ENCODE peak calls at places on chromosomes 2 and 18, in eight cellular contexts. M is lower lobe of right lung, C is AG10803, F is choroid plexus epithelial cell, K is foreskin fibroblast, J is thoracic aorta, E is HCT116, Y is ovary. Q is an unnamed sample.

GRCh38 chr2:231708773-231709635 is 679 bp downstream of the PTMA start:
- DNase-seq in M (peak; percentile 81), C (peak; percentile 37), F (peak; percentile 55), K (peak; percentile 69), J (no peak), E (no peak), Y (peak; percentile 66), Q (peak; percentile 70)

GRCh38 chr2:221602938-221603337 is 30.8 kb upstream of the EPHA4 start:
- DNase-seq in M (no peak), C (no peak), F (no peak), K (no peak), J (no peak), E (no peak), Y (no peak), Q (no peak)

GRCh38 chr18:39841133-39842041 is 2113.6 kb upstream of the PIK3C3 start:
- DNase-seq in M (peak; percentile 51), C (peak; percentile 51), F (peak; percentile 92), K (peak; percentile 91), J (no peak), E (peak; percentile 28), Y (peak; percentile 56), Q (peak; percentile 23)

GRCh38 chr2:136238214-136238551 is 120.2 kb upstream of the CXCR4 start:
- DNase-seq in M (no peak), C (peak; percentile 15), F (peak; percentile 30), K (peak; percentile 4), J (no peak), E (no peak), Y (no peak), Q (no peak)

GRCh38 chr18:30454920-30455319 is 587.6 kb downstream of the DSC3 start:
- DNase-seq in M (no peak), C (no peak), F (no peak), K (no peak), J (no peak), E (no peak), Y (no peak), Q (no peak)

GRCh38 chr2:237322564-237322963 is 91.4 kb downstream of the COL6A3 start:
- DNase-seq in M (no peak), C (no peak), F (no peak), K (no peak), J (no peak), E (peak; percentile 37), Y (no peak), Q (peak; percentile 60)

GRCh38 chr2:60581461-60582282 is 28.2 kb upstream of the BCL11A start:
- DNase-seq in M (peak; percentile 85), C (peak; percentile 34), F (peak; percentile 50), K (peak; percentile 82), J (no peak), E (no peak), Y (peak; percentile 42), Q (peak; percentile 56)

GRCh38 chr2:56456791-56457190 is 273.0 kb downstream of the CCDC85A start:
- DNase-seq in M (peak; percentile 54), C (no peak), F (no peak), K (no peak), J (no peak), E (no peak), Y (no peak), Q (no peak)

GRCh38 chr2:68230246-68231060 is 21.9 kb downstream of the PPP3R1 start:
- DNase-seq in M (no peak), C (peak; percentile 35), F (peak; percentile 54), K (no peak), J (no peak), E (no peak), Y (no peak), Q (no peak)

GRCh38 chr2:68913359-68913758 is 39.3 kb downstream of the GKN2 start:
- DNase-seq in M (no peak), C (no peak), F (no peak), K (no peak), J (no peak), E (no peak), Y (no peak), Q (no peak)

GRCh38 chr2:437180-437579 is 149.3 kb upstream of the ALKAL2 start:
- DNase-seq in M (no peak), C (no peak), F (no peak), K (no peak), J (no peak), E (no peak), Y (no peak), Q (no peak)
- H3K4me3 ChIP-seq in M (no peak overlapping the region), C (no peak overlapping the region), F (no peak overlapping the region), K (no peak overlapping the region), J (no peak overlapping the region), E (no peak overlapping the region), Y (no peak overlapping the region), Q (no peak overlapping the region)

GRCh38 chr2:121096611-121097010 is 188.4 kb downstream of the TFCP2L1 start:
- DNase-seq in M (no peak), C (no peak), F (no peak), K (no peak), J (no peak), E (no peak), Y (no peak), Q (no peak)

GRCh38 chr2:121102949-121103348 is 182.1 kb downstream of the TFCP2L1 start:
- DNase-seq in M (no peak), C (no peak), F (no peak), K (no peak), J (no peak), E (no peak), Y (no peak), Q (no peak)

GRCh38 chr2:121101093-121101715 is 183.8 kb downstream of the TFCP2L1 start:
- DNase-seq in M (no peak), C (no peak), F (no peak), K (no peak), J (no peak), E (no peak), Y (no peak), Q (no peak)

GRCh38 chr2:121098556-121098955 is 186.4 kb downstream of the TFCP2L1 start:
- DNase-seq in M (no peak), C (no peak), F (no peak), K (no peak), J (no peak), E (no peak), Y (no peak), Q (no peak)

GRCh38 chr2:121099329-121100318 is 185.4 kb downstream of the TFCP2L1 start:
- DNase-seq in M (peak; percentile 66), C (no peak), F (no peak), K (peak; percentile 43), J (no peak), E (peak; percentile 18), Y (no peak), Q (no peak)
- TF ChIP-seq CTCF in M (no peak), C (peak; percentile 48), F (peak; percentile 46), K (peak; percentile 25), J (no peak), E (peak; percentile 81), Y (no peak), Q (peak; percentile 11)

DNA sequence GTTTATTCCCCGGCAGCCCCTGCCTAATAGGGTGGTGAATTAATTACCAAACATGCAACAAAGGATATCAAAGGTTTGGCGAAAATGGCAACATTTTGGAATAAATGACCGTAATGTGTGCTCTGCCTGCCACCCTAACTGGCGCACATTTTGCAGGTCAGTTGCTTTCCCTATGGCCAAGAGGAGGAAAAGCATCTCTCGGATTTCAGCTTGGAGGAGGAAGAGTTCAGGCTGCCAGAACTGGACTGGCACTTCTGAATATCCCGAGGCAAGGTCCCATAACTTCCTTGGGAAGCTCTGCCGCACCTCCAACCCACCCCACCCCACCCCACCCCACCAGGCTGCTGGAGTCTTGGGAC is 37.1 kb downstream of the SLC25A52 start:
- DNase-seq in M (no peak), C (no peak), F (no peak), K (peak; percentile 3), J (no peak), E (no peak), Y (no peak), Q (no peak)
- H3K4me3 ChIP-seq in M (peak overlapping the region; percentile 60), C (no peak overlapping the region), F (no peak overlapping the region), K (no peak overlapping the region), J (peak overlapping the region; percentile 85), E (no peak overlapping the region), Y (peak overlapping the region; percentile 38), Q (peak overlapping the region; percentile 88)

DNA sequence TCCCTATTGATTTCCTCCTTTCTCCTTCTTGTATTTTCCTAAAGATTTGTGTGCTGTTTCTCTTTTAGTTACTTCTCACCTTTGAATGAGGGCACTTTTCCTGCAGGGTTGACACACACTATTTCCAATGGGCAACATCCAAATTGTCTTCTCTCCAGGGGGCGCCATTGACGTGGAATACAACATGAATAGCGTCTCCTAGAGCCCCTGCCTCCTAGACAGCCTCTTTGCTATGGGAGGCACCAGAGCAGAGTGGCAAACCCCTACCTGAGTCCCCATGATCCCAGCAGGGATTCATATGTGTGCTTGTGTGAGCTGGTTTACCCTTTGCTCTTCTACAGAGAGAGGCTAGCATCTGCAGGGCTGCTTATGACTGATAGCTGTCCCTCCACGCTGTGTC is 61.3 kb upstream of the ITSN2 start:
- DNase-seq in M (peak; percentile 55), C (peak; percentile 29), F (peak; percentile 75), K (peak; percentile 59), J (no peak), E (peak; percentile 48), Y (peak; percentile 71), Q (peak; percentile 66)
- TF ChIP-seq CTCF in M (peak; percentile 64), C (peak; percentile 59), F (peak; percentile 77), K (peak; percentile 48), J (no peak), E (peak; percentile 59), Y (no peak), Q (peak; percentile 54)

DNA sequence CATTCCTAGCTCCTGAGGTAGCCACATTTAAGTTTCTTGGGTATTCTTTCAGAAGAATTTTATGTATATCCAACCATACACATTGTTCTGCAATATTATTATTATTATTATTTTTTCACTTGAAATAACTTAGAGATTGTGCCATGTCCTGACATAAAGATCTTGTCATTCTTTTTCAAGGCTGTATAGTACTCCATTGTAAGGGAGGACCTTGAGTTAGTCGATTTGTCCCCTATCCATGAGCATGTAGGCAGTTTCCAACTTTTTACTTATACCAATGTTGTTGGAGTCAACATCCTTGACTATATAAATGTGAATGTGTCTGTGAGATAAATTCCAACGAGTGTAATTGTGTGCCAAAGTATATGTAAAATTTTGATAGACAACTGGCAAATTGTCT is 891 bp upstream of the EGR4 start:
- DNase-seq in M (no peak), C (no peak), F (no peak), K (no peak), J (no peak), E (no peak), Y (no peak), Q (no peak)
- H3K4me3 ChIP-seq in M (no peak overlapping the region), C (no peak overlapping the region), F (no peak overlapping the region), K (no peak overlapping the region), J (no peak overlapping the region), E (no peak overlapping the region), Y (no peak overlapping the region), Q (no peak overlapping the region)

DNA sequence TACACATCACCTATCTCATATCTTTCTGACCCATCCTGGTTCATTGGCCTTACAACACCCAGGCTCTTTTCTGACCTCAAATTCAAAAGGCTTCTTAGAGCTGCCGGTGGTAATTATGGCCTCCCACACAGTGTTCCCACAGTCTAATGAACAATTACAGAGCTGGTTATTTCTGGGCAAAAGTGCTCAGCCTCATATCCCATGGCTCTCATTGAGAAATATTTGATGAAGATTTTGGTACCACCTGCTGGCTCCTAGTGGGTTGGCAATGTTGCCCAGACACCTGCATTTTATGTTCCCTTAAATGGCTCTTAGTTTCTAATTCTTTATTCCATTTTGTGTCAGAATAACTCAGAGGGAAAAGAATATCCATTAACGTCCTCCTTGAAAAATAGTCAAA is 20.1 kb upstream of the SCYGR2 start:
- DNase-seq in M (no peak), C (no peak), F (no peak), K (no peak), J (no peak), E (no peak), Y (no peak), Q (no peak)
- TF ChIP-seq CTCF in M (no peak), C (no peak), F (no peak), K (no peak), J (no peak), E (no peak), Y (no peak), Q (no peak)